ENCODE peak calls at places on chromosomes 12 and 14, in nine cellular contexts. One of them, this sample, is unnamed.

GRCh38 chr12:96907681-96908163 is 665 bp downstream of the NEDD1 start:
- DNase-seq in SW 1271: peak; percentile 26
- DNase-seq in astrocyte of the spinal cord: peak; percentile 51
- DNase-seq in activated CD4-positive, alpha-beta T cell treated with anti-CD3 and anti-CD28 coated beads for 1 hour: no peak
- DNase-seq in AG04450: no peak
- DNase-seq in COR-L47: peak; percentile 38
- DNase-seq in C1 segment of cervical spinal cord: peak; percentile 21
- DNase-seq in stomach: no peak
- DNase-seq in B cell: no peak
- DNase-seq in this sample: peak; percentile 15

GRCh38 chr12:15629108-15629507 is 160.1 kb downstream of the EPS8 start:
- DNase-seq in stomach: peak; percentile 28
- DNase-seq in SW 1271: peak; percentile 90
- DNase-seq in AG04450: peak; percentile 81
- DNase-seq in astrocyte of the spinal cord: peak; percentile 99
- DNase-seq in C1 segment of cervical spinal cord: peak; percentile 2
- DNase-seq in COR-L47: no peak
- DNase-seq in activated CD4-positive, alpha-beta T cell treated with anti-CD3 and anti-CD28 coated beads for 1 hour: no peak
- DNase-seq in B cell: no peak
- DNase-seq in this sample: peak; percentile 7

GRCh38 chr14:88551094-88551870 is 3.5 kb downstream of the PTPN21 start:
- DNase-seq in stomach: peak; percentile 85
- DNase-seq in B cell: no peak
- DNase-seq in activated CD4-positive, alpha-beta T cell treated with anti-CD3 and anti-CD28 coated beads for 1 hour: peak; percentile 28
- DNase-seq in SW 1271: no peak
- DNase-seq in astrocyte of the spinal cord: peak; percentile 86
- DNase-seq in C1 segment of cervical spinal cord: peak; percentile 80
- DNase-seq in COR-L47: peak; percentile 87
- DNase-seq in AG04450: peak; percentile 63
- DNase-seq in this sample: peak; percentile 75

GRCh38 chr14:68520637-68521556 is 272.0 kb downstream of the ZFP36L1 start:
- DNase-seq in activated CD4-positive, alpha-beta T cell treated with anti-CD3 and anti-CD28 coated beads for 1 hour: no peak
- DNase-seq in C1 segment of cervical spinal cord: no peak
- DNase-seq in astrocyte of the spinal cord: no peak
- DNase-seq in SW 1271: no peak
- DNase-seq in stomach: peak; percentile 64
- DNase-seq in B cell: no peak
- DNase-seq in AG04450: no peak
- DNase-seq in COR-L47: no peak
- DNase-seq in this sample: peak; percentile 43

GRCh38 chr12:98698603-98699463 is 53.7 kb downstream of the APAF1 start:
- DNase-seq in activated CD4-positive, alpha-beta T cell treated with anti-CD3 and anti-CD28 coated beads for 1 hour: no peak
- DNase-seq in astrocyte of the spinal cord: peak; percentile 72
- DNase-seq in stomach: peak; percentile 31
- DNase-seq in B cell: no peak
- DNase-seq in C1 segment of cervical spinal cord: peak; percentile 14
- DNase-seq in COR-L47: peak; percentile 55
- DNase-seq in SW 1271: peak; percentile 72
- DNase-seq in AG04450: peak; percentile 11
- DNase-seq in this sample: peak; percentile 24

GRCh38 chr12:26869908-26870459 is 37.0 kb upstream of the ITPR2 start:
- DNase-seq in stomach: no peak
- DNase-seq in SW 1271: no peak
- DNase-seq in astrocyte of the spinal cord: no peak
- DNase-seq in COR-L47: no peak
- DNase-seq in C1 segment of cervical spinal cord: no peak
- DNase-seq in activated CD4-positive, alpha-beta T cell treated with anti-CD3 and anti-CD28 coated beads for 1 hour: no peak
- DNase-seq in AG04450: no peak
- DNase-seq in B cell: no peak
- DNase-seq in this sample: no peak

GRCh38 chr12:48903363-48903981 is 21.8 kb downstream of the FKBP11 start:
- DNase-seq in stomach: no peak
- DNase-seq in AG04450: no peak
- DNase-seq in COR-L47: no peak
- DNase-seq in astrocyte of the spinal cord: no peak
- DNase-seq in C1 segment of cervical spinal cord: no peak
- DNase-seq in SW 1271: no peak
- DNase-seq in activated CD4-positive, alpha-beta T cell treated with anti-CD3 and anti-CD28 coated beads for 1 hour: no peak
- DNase-seq in B cell: no peak
- DNase-seq in this sample: no peak

GRCh38 chr14:21300892-21301291 is 21.0 kb downstream of the RPGRIP1 start:
- DNase-seq in activated CD4-positive, alpha-beta T cell treated with anti-CD3 and anti-CD28 coated beads for 1 hour: no peak
- DNase-seq in SW 1271: no peak
- DNase-seq in astrocyte of the spinal cord: no peak
- DNase-seq in C1 segment of cervical spinal cord: no peak
- DNase-seq in COR-L47: no peak
- DNase-seq in AG04450: no peak
- DNase-seq in B cell: peak; percentile 46
- DNase-seq in stomach: peak; percentile 29
- DNase-seq in this sample: no peak

GRCh38 chr12:115320451-115320850 is 636.5 kb upstream of the TBX3 start:
- DNase-seq in activated CD4-positive, alpha-beta T cell treated with anti-CD3 and anti-CD28 coated beads for 1 hour: no peak
- DNase-seq in C1 segment of cervical spinal cord: no peak
- DNase-seq in stomach: no peak
- DNase-seq in COR-L47: no peak
- DNase-seq in SW 1271: no peak
- DNase-seq in B cell: no peak
- DNase-seq in AG04450: no peak
- DNase-seq in astrocyte of the spinal cord: no peak
- DNase-seq in this sample: no peak

GRCh38 chr12:102702447-102703114 is 214.5 kb downstream of the PAH start:
- DNase-seq in stomach: peak; percentile 70
- DNase-seq in C1 segment of cervical spinal cord: no peak
- DNase-seq in B cell: peak; percentile 45
- DNase-seq in SW 1271: peak; percentile 37
- DNase-seq in AG04450: peak; percentile 27
- DNase-seq in activated CD4-positive, alpha-beta T cell treated with anti-CD3 and anti-CD28 coated beads for 1 hour: no peak
- DNase-seq in COR-L47: peak; percentile 20
- DNase-seq in astrocyte of the spinal cord: peak; percentile 55
- DNase-seq in this sample: peak; percentile 10

GRCh38 chr14:55102141-55102547 is 26.9 kb upstream of the LGALS3 start:
- DNase-seq in C1 segment of cervical spinal cord: peak; percentile 35
- DNase-seq in AG04450: peak; percentile 84
- DNase-seq in stomach: peak; percentile 83
- DNase-seq in B cell: peak; percentile 75
- DNase-seq in COR-L47: peak; percentile 94
- DNase-seq in SW 1271: no peak
- DNase-seq in activated CD4-positive, alpha-beta T cell treated with anti-CD3 and anti-CD28 coated beads for 1 hour: no peak
- DNase-seq in astrocyte of the spinal cord: peak; percentile 97
- DNase-seq in this sample: peak; percentile 80

GRCh38 chr14:24051789-24052655 is at the start of gene CARMIL3:
- DNase-seq in activated CD4-positive, alpha-beta T cell treated with anti-CD3 and anti-CD28 coated beads for 1 hour: peak; percentile 43
- DNase-seq in B cell: peak; percentile 64
- DNase-seq in astrocyte of the spinal cord: peak; percentile 31
- DNase-seq in AG04450: peak; percentile 16
- DNase-seq in COR-L47: peak; percentile 72
- DNase-seq in C1 segment of cervical spinal cord: peak; percentile 61
- DNase-seq in SW 1271: peak; percentile 18
- DNase-seq in stomach: peak; percentile 70
- DNase-seq in this sample: peak; percentile 57

GRCh38 chr12:48189331-48190125 is 6.1 kb downstream of the CCDC184 start:
- DNase-seq in activated CD4-positive, alpha-beta T cell treated with anti-CD3 and anti-CD28 coated beads for 1 hour: peak; percentile 48
- DNase-seq in C1 segment of cervical spinal cord: peak; percentile 21
- DNase-seq in astrocyte of the spinal cord: peak; percentile 74
- DNase-seq in B cell: peak; percentile 80
- DNase-seq in COR-L47: peak; percentile 14
- DNase-seq in AG04450: no peak
- DNase-seq in stomach: peak; percentile 74
- DNase-seq in SW 1271: peak; percentile 73
- DNase-seq in this sample: peak; percentile 60

GRCh38 chr12:38139456-38139855 is 177.1 kb upstream of the ALG10B start:
- DNase-seq in astrocyte of the spinal cord: no peak
- DNase-seq in SW 1271: no peak
- DNase-seq in COR-L47: no peak
- DNase-seq in activated CD4-positive, alpha-beta T cell treated with anti-CD3 and anti-CD28 coated beads for 1 hour: no peak
- DNase-seq in C1 segment of cervical spinal cord: no peak
- DNase-seq in stomach: no peak
- DNase-seq in AG04450: no peak
- DNase-seq in B cell: no peak
- DNase-seq in this sample: no peak

GRCh38 chr12:49784756-49785409 is 43.3 kb downstream of the NCKAP5L start:
- DNase-seq in B cell: no peak
- DNase-seq in AG04450: no peak
- DNase-seq in C1 segment of cervical spinal cord: no peak
- DNase-seq in activated CD4-positive, alpha-beta T cell treated with anti-CD3 and anti-CD28 coated beads for 1 hour: no peak
- DNase-seq in SW 1271: no peak
- DNase-seq in astrocyte of the spinal cord: peak; percentile 43
- DNase-seq in stomach: no peak
- DNase-seq in COR-L47: no peak
- DNase-seq in this sample: no peak

GRCh38 chr12:106773286-106773685 is 1.2 kb upstream of the RIC8B start:
- DNase-seq in astrocyte of the spinal cord: no peak
- DNase-seq in SW 1271: no peak
- DNase-seq in activated CD4-positive, alpha-beta T cell treated with anti-CD3 and anti-CD28 coated beads for 1 hour: no peak
- DNase-seq in AG04450: no peak
- DNase-seq in B cell: no peak
- DNase-seq in COR-L47: no peak
- DNase-seq in C1 segment of cervical spinal cord: no peak
- DNase-seq in stomach: no peak
- DNase-seq in this sample: no peak

GRCh38 chr12:120529641-120530314 is 820 bp upstream of the COQ5 start:
- DNase-seq in AG04450: no peak
- DNase-seq in SW 1271: no peak
- DNase-seq in activated CD4-positive, alpha-beta T cell treated with anti-CD3 and anti-CD28 coated beads for 1 hour: no peak
- DNase-seq in astrocyte of the spinal cord: peak; percentile 64
- DNase-seq in C1 segment of cervical spinal cord: no peak
- DNase-seq in COR-L47: peak; percentile 26
- DNase-seq in stomach: peak; percentile 36
- DNase-seq in B cell: no peak
- DNase-seq in this sample: peak; percentile 52

GRCh38 chr12:28192145-28192544 is 1.9 kb downstream of the CCDC91 start:
- DNase-seq in stomach: no peak
- DNase-seq in SW 1271: no peak
- DNase-seq in astrocyte of the spinal cord: no peak
- DNase-seq in B cell: no peak
- DNase-seq in AG04450: no peak
- DNase-seq in COR-L47: no peak
- DNase-seq in activated CD4-positive, alpha-beta T cell treated with anti-CD3 and anti-CD28 coated beads for 1 hour: no peak
- DNase-seq in C1 segment of cervical spinal cord: no peak
- DNase-seq in this sample: no peak